ENCODE peak calls at places on chromosome X, in four cellular contexts. E, G, C and Z are unnamed samples.

GRCh38 chrX:9189286-9189685 is 155.4 kb upstream of the FAM9B start:
- DNase-seq in G (no peak), E (no peak), C (no peak), Z (no peak)

GRCh38 chrX:154334496-154334895 is 38.9 kb downstream of the TKTL1 start:
- DNase-seq in E (no peak), C (no peak), G (no peak), Z (no peak)

GRCh38 chrX:130295519-130296314 is 27.0 kb upstream of the ZNF280C start:
- DNase-seq in C (no peak), E (no peak), G (no peak), Z (no peak)

GRCh38 chrX:140572724-140573123 is 67.9 kb upstream of the SOX3 start:
- DNase-seq in C (peak), E (peak), G (peak), Z (peak)

GRCh38 chrX:48864210-48864609 is 28.8 kb upstream of the PCSK1N start:
- DNase-seq in E (no peak), C (peak), G (no peak), Z (no peak)

GRCh38 chrX:149853925-149854324 is 27.1 kb upstream of the MAGEA8 start:
- DNase-seq in E (no peak), C (no peak), G (no peak), Z (no peak)

GRCh38 chrX:77779695-77780094 is 6.3 kb downstream of the ATRX start:
- DNase-seq in C (no peak), G (no peak), E (no peak), Z (no peak)

GRCh38 chrX:30027636-30028035 is 187.7 kb upstream of the MAGEB2 start:
- DNase-seq in C (no peak), G (no peak), E (no peak), Z (no peak)

GRCh38 chrX:138127314-138127713 is 561.4 kb downstream of the ZIC3 start:
- DNase-seq in E (no peak), C (no peak), G (no peak), Z (no peak)

GRCh38 chrX:72001471-72001870 is 90.8 kb downstream of the NHSL2 start:
- DNase-seq in E (no peak), C (no peak), G (no peak), Z (no peak)

GRCh38 chrX:135629342-135629741 is 84.1 kb upstream of the CT45A1 start:
- DNase-seq in C (no peak), E (no peak), G (no peak), Z (no peak)

GRCh38 chrX:130626521-130626920 is 224.7 kb downstream of the RBMX2 start:
- DNase-seq in E (no peak), G (no peak), C (no peak), Z (no peak)

GRCh38 chrX:41785685-41786084 is 61.7 kb downstream of the GPR82 start:
- DNase-seq in G (no peak), E (no peak), C (no peak), Z (no peak)

GRCh38 chrX:136754641-136755040 is 26.1 kb downstream of the ARHGEF6 start:
- DNase-seq in G (no peak), E (no peak), C (no peak), Z (no peak)

DNA sequence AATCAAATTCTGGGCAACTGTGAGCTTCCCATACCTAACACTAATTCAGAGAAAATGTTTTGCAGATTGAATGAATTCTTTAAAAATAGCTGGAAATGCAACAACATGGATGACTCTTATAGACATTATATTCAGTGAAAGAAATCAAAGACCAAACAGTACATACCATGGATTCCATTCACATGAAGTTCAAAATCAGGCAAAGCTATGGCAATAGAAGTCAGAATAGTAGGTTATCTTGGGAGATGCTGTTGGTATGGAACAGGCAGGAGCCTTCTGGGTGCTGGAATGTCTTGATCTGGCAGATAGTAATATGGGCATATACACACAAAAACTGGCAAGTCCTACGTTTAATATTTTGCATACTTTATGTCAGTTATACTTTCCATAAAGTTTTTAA is 25.5 kb upstream of the CBLL2 start:
- DNase-seq in E (no peak), G (no peak), C (no peak), Z (no peak)
- TF ChIP-seq TCF12 in E (no peak), G (no peak), C (no peak), Z (peak)

GRCh38 chrX:155751131-155751530 is 130.0 kb upstream of the VAMP7 start:
- DNase-seq in C (no peak), G (no peak), E (no peak), Z (no peak)

GRCh38 chrX:155747520-155747919 is 133.6 kb upstream of the VAMP7 start:
- DNase-seq in E (no peak), C (no peak), G (no peak), Z (no peak)

GRCh38 chrX:155744534-155744933 is 131.8 kb upstream of the TMLHE start:
- DNase-seq in G (no peak), E (no peak), C (no peak), Z (no peak)

GRCh38 chrX:155745792-155746191 is 133.0 kb upstream of the TMLHE start:
- DNase-seq in E (no peak), C (peak), G (no peak), Z (no peak)
- TF ChIP-seq TCF12 in E (no peak), C (no peak), G (no peak), Z (no peak)

GRCh38 chrX:133254666-133255065 is 36.5 kb upstream of the TFDP3 start:
- DNase-seq in G (no peak), E (no peak), C (peak), Z (no peak)

GRCh38 chrX:133258481-133258880 is 40.3 kb upstream of the TFDP3 start:
- DNase-seq in E (no peak), G (no peak), C (no peak), Z (no peak)
- TF ChIP-seq TCF12 in E (no peak), G (no peak), C (no peak), Z (no peak)

GRCh38 chrX:13598877-13599276 is 29.5 kb downstream of the EGFL6 start:
- DNase-seq in C (no peak), E (no peak), G (no peak), Z (peak)
- TF ChIP-seq TCF12 in C (no peak), E (no peak), G (no peak), Z (no peak)